ENCODE peak calls at places on chromosomes 3 and 15, in nine cellular contexts. I is HepG2, A is sigmoid colon, M is SK-N-SH, J is stomach, F is SK-N-MC, R is endothelial cell of umbilical vein, D is upper lobe of left lung, Z is vagina. C is an unnamed sample.

GRCh38 chr3:28791713-28792255 is 443.2 kb upstream of the AZI2 start:
- DNase-seq in I (no peak), A (no peak), M (no peak), J (no peak), F (no peak), R (no peak), D (no peak), Z (no peak), C (peak)

GRCh38 chr15:38705421-38706219 is 141.0 kb upstream of the RASGRP1 start:
- DNase-seq in I (no peak), A (no peak), M (no peak), J (no peak), F (no peak), R (no peak), D (no peak), Z (no peak), C (peak)

GRCh38 chr3:69925506-69925905 is 74.0 kb upstream of the SAMMSON start:
- DNase-seq in I (no peak), A (no peak), M (no peak), J (no peak), F (no peak), R (no peak), D (no peak), Z (no peak), C (no peak)

GRCh38 chr3:138440137-138440536 is 5.7 kb downstream of the ESYT3 start:
- DNase-seq in I (no peak), A (no peak), M (peak), J (no peak), F (no peak), R (no peak), D (peak), Z (no peak), C (peak)

GRCh38 chr3:151227438-151228290 is 24.6 kb upstream of the GPR171 start:
- DNase-seq in I (peak), A (peak), M (peak), J (peak), F (peak), R (peak), D (no peak), Z (no peak), C (peak)

GRCh38 chr15:74453925-74454763 is 6.8 kb downstream of the UBL7 start:
- DNase-seq in I (no peak), A (no peak), M (no peak), J (no peak), F (peak), R (peak), D (no peak), Z (no peak), C (no peak)

GRCh38 chr3:10594915-10595314 is 89.5 kb upstream of the ATP2B2 start:
- DNase-seq in I (peak), A (no peak), M (no peak), J (no peak), F (peak), R (peak), D (no peak), Z (no peak), C (peak)

GRCh38 chr15:78620021-78620838 is 566 bp downstream of the CHRNA3 start:
- DNase-seq in I (no peak), A (no peak), M (peak), J (peak), F (no peak), R (no peak), D (peak), Z (no peak), C (peak)

GRCh38 chr15:53588773-53589172 is 170.7 kb downstream of the WDR72 start:
- DNase-seq in I (no peak), A (no peak), M (no peak), J (no peak), F (no peak), R (no peak), D (no peak), Z (no peak), C (no peak)

GRCh38 chr15:38683382-38684242 is 119.0 kb upstream of the RASGRP1 start:
- DNase-seq in I (peak), A (no peak), M (peak), J (peak), F (peak), R (peak), D (no peak), Z (no peak), C (peak)

GRCh38 chr3:141303481-141304223 is 64.7 kb upstream of the ZBTB38 start:
- DNase-seq in I (peak), A (no peak), M (peak), J (peak), F (peak), R (peak), D (no peak), Z (no peak), C (peak)

GRCh38 chr15:100863406-100864198 is 16.0 kb upstream of the ALDH1A3 start:
- DNase-seq in I (no peak), A (peak), M (no peak), J (peak), F (no peak), R (no peak), D (no peak), Z (no peak), C (no peak)

GRCh38 chr3:52428151-52429005 is 16.5 kb downstream of the SEMA3G start:
- DNase-seq in I (peak), A (peak), M (peak), J (peak), F (no peak), R (peak), D (no peak), Z (no peak), C (peak)

GRCh38 chr3:168952551-168952950 is 711.0 kb downstream of the MECOM start:
- DNase-seq in I (peak), A (no peak), M (no peak), J (no peak), F (peak), R (peak), D (no peak), Z (no peak), C (no peak)

GRCh38 chr3:42979044-42979962 is at the start of gene GASK1A:
- DNase-seq in I (no peak), A (peak), M (peak), J (peak), F (no peak), R (no peak), D (peak), Z (no peak), C (peak)

GRCh38 chr3:129001817-129002572 is 891 bp downstream of the EFCC1 start:
- DNase-seq in I (no peak), A (peak), M (peak), J (no peak), F (no peak), R (peak), D (peak), Z (no peak), C (peak)

GRCh38 chr3:69751118-69751517 is 11.9 kb downstream of the MITF start:
- DNase-seq in I (no peak), A (no peak), M (no peak), J (no peak), F (no peak), R (no peak), D (no peak), Z (no peak), C (no peak)

GRCh38 chr3:29731050-29731449 is 450.2 kb downstream of the RBMS3 start:
- DNase-seq in I (no peak), A (no peak), M (no peak), J (no peak), F (no peak), R (peak), D (no peak), Z (no peak), C (no peak)

GRCh38 chr3:4447600-4448561 is 19.2 kb downstream of the SUMF1 start:
- DNase-seq in I (no peak), A (no peak), M (no peak), J (no peak), F (no peak), R (no peak), D (no peak), Z (no peak), C (peak)

GRCh38 chr3:134474956-134475355 is 10.8 kb downstream of the ANAPC13 start:
- DNase-seq in I (no peak), A (no peak), M (no peak), J (no peak), F (no peak), R (no peak), D (no peak), Z (no peak), C (no peak)

GRCh38 chr15:68794869-68795268 is 25.8 kb downstream of the ANP32A start:
- DNase-seq in I (peak), A (peak), M (no peak), J (no peak), F (no peak), R (no peak), D (no peak), Z (no peak), C (no peak)
- H3K4me3 ChIP-seq in I (no peak), A (peak), M (no peak), J (peak), F (no peak), R (no peak), D (no peak), Z (peak), C (no peak)

GRCh38 chr3:194134231-194134756 is 1.7 kb upstream of the HES1 start:
- DNase-seq in I (no peak), A (peak), M (peak), J (peak), F (no peak), R (no peak), D (peak), Z (no peak), C (no peak)

GRCh38 chr3:194134757-194135515 is 1.0 kb upstream of the HES1 start:
- DNase-seq in I (peak), A (peak), M (peak), J (peak), F (no peak), R (peak), D (peak), Z (no peak), C (peak)

GRCh38 chr3:194135516-194135805 is 487 bp upstream of the HES1 start:
- DNase-seq in I (no peak), A (no peak), M (no peak), J (no peak), F (no peak), R (no peak), D (no peak), Z (no peak), C (no peak)

GRCh38 chr3:194132465-194133358 is 3.2 kb upstream of the HES1 start:
- DNase-seq in I (peak), A (peak), M (no peak), J (no peak), F (no peak), R (no peak), D (no peak), Z (no peak), C (peak)

DNA sequence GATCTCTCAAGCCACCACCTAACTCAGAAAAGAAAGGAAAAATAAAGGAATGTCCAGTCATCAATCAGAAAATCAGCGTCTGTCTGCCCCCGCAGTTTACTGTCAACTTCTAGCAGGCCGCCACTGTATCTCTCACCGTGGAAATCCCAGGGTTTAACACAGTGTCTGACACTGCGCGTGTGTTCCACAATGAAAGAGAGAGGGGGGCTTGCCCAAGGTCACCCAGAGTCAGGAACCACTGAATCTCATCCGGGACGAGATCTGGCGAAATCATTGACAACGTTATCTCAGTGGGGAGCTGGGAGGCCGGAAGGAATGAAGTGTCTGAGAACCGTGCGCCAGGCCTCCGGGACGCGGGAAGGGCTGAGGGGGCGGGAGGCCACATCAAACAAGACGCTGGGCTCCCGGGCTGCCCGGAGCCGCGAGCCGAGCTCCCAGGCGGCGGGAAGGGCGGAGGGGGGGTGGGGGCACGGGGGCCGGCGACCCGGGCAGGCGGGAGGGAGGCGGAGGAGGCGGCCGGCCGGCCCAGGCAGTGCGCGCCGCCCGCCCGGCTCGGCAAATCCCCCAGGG is 2.2 kb upstream of the HES1 start:
- DNase-seq in I (peak), A (peak), M (no peak), J (peak), F (no peak), R (peak), D (no peak), Z (no peak), C (peak)
- TF ChIP-seq POLR2AphosphoS5 in I (peak), A (peak), M (no peak), J (no peak), F (no peak), R (peak), D (peak), Z (no peak), C (peak)

GRCh38 chr3:120089089-120089488 is 5.2 kb downstream of the GSK3B start:
- DNase-seq in I (no peak), A (no peak), M (no peak), J (no peak), F (no peak), R (no peak), D (no peak), Z (no peak), C (no peak)
- H3K4me3 ChIP-seq in I (no peak), A (no peak), M (no peak), J (no peak), F (no peak), R (no peak), D (no peak), Z (no peak), C (no peak)

GRCh38 chr3:124860599-124860998 is 26.6 kb downstream of the ITGB5 start:
- DNase-seq in I (peak), A (peak), M (no peak), J (peak), F (no peak), R (peak), D (no peak), Z (no peak), C (no peak)
- TF ChIP-seq POLR2AphosphoS5 in I (no peak), A (peak), M (peak), J (no peak), F (no peak), R (peak), D (no peak), Z (no peak), C (no peak)

GRCh38 chr3:197956070-197956469 is 3.9 kb upstream of the LMLN start:
- DNase-seq in I (no peak), A (no peak), M (no peak), J (no peak), F (no peak), R (no peak), D (no peak), Z (no peak), C (no peak)
- H3K4me3 ChIP-seq in I (no peak), A (no peak), M (no peak), J (no peak), F (no peak), R (no peak), D (no peak), Z (no peak), C (no peak)

GRCh38 chr3:178500631-178501030 is 35.6 kb upstream of the KCNMB2 start:
- DNase-seq in I (no peak), A (no peak), M (no peak), J (no peak), F (no peak), R (peak), D (no peak), Z (no peak), C (no peak)

GRCh38 chr3:178498866-178499265 is 37.4 kb upstream of the KCNMB2 start:
- DNase-seq in I (no peak), A (no peak), M (no peak), J (no peak), F (no peak), R (no peak), D (no peak), Z (no peak), C (no peak)

GRCh38 chr3:178494376-178494775 is 41.9 kb upstream of the KCNMB2 start:
- DNase-seq in I (no peak), A (no peak), M (no peak), J (no peak), F (no peak), R (no peak), D (no peak), Z (no peak), C (no peak)

GRCh38 chr3:178492496-178492895 is 43.7 kb upstream of the KCNMB2 start:
- DNase-seq in I (no peak), A (no peak), M (no peak), J (no peak), F (no peak), R (no peak), D (no peak), Z (no peak), C (no peak)

DNA sequence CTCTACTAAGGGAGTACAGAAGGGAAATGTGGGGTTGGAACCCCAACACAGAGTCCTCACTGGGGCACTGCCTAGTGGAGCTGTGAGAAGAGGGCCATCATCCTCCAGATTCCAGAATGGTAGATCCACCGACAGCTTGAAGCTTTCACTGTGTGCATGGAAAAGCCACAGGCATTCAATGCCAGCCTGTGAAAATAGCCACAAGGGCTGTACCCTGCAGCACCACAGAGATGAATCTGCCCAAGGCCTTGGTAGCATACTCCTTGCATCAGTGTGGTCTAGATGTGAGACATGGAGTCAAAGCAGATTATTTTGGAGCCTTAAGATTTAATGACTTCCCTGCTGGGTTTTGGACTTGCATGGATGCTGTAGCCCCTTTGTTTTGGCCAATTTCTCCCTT is 39.3 kb upstream of the KCNMB2 start:
- DNase-seq in I (no peak), A (no peak), M (no peak), J (no peak), F (no peak), R (no peak), D (no peak), Z (no peak), C (no peak)
- TF ChIP-seq POLR2AphosphoS5 in I (no peak), A (no peak), M (no peak), J (no peak), F (no peak), R (no peak), D (no peak), Z (no peak), C (no peak)

DNA sequence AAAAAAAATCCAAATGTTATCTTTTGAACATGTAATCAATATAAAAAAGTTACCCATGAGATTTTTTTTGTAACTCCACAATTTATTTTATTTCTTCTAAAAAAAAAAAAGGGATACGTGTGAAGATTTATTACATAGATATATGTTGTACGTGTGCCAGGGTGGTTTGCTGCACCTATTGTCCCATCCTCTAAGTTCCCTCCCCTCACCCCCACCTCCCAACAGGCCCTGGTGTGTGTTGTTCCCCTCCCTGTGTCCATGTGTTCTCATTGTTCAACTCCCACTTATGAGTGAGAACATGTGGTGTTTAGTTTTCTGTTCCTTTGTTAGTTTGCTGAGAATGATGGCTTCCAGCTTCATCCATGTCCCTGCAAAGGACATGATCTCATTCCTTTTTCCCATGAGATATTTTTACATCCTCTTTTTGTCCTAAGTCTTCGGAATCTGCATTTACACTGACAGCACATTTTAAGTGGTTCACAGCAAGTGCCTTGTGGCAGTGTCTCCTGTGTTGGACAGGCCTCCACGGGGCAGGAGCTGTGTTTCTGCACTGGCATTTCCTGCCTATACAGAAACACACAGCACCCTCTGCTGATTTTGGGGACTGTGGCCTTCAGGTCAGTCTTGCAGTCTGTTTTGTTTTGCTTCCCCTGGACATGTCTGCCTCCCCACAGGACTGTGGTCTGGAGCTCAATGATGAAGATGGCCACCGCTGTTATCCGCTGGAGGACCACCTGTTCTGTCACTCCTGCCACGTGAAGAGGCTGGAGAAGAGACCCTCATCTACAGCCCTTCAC is 12.8 kb upstream of the SACM1L start:
- DNase-seq in I (no peak), A (no peak), M (no peak), J (no peak), F (no peak), R (no peak), D (no peak), Z (no peak), C (no peak)
- H3K4me3 ChIP-seq in I (no peak), A (no peak), M (no peak), J (no peak), F (peak), R (no peak), D (no peak), Z (no peak), C (no peak)